ENCODE peak calls at places on chromosomes 13 and 19, in eight cellular contexts. P is GM04503; B is Ammon's horn; H is aorta; G is stimulated activated CD8-positive, alpha-beta memory T cell treated with anti-CD3 and anti-CD28 coated beads, Interleukin-7, amount 100 ng/mL, for 48 hours; O is stimulated activated CD4-positive, alpha-beta T cell treated with anti-CD3 and anti-CD28 coated beads, Interleukin-15, amount 100 ng/mL, for 1 hour; Z is Calu3; L is stromal cell of bone marrow. N is an unnamed sample.

GRCh38 chr19:10858204-10858828 is 10.1 kb downstream of the C19orf38 start:
- DNase-seq in B (no peak), L (no peak), O (no peak), G (peak), P (no peak), H (no peak), Z (no peak), N (no peak)

GRCh38 chr13:110636053-110636475 is 20.7 kb downstream of the NAXD start:
- DNase-seq in Z (no peak), P (no peak), L (no peak), O (no peak), B (no peak), G (no peak), H (no peak), N (no peak)

GRCh38 chr19:53947624-53948023 is 15.1 kb upstream of the CACNG8 start:
- DNase-seq in H (peak), B (no peak), G (no peak), P (no peak), Z (peak), O (no peak), L (no peak), N (no peak)

GRCh38 chr13:97883356-97883755 is 70.1 kb upstream of the IPO5 start:
- DNase-seq in B (no peak), Z (no peak), L (no peak), G (no peak), P (no peak), H (no peak), O (no peak), N (no peak)

GRCh38 chr13:50990540-50991506 is 81.2 kb downstream of the RNASEH2B start:
- DNase-seq in H (peak), B (peak), O (no peak), L (peak), Z (no peak), G (no peak), P (peak), N (no peak)

GRCh38 chr19:35986664-35987570 is 8.1 kb upstream of the SDHAF1 start:
- DNase-seq in G (no peak), H (no peak), B (peak), L (no peak), O (no peak), P (no peak), Z (peak), N (no peak)

GRCh38 chr13:50129065-50129922 is 114.0 kb downstream of the KCNRG start:
- DNase-seq in B (no peak), L (no peak), Z (no peak), H (no peak), G (no peak), O (no peak), P (no peak), N (no peak)

GRCh38 chr19:11179716-11180297 is 17.5 kb downstream of the KANK2 start:
- DNase-seq in H (peak), O (no peak), P (no peak), Z (no peak), B (no peak), L (no peak), G (no peak), N (no peak)

GRCh38 chr19:50195224-50195623 is 8.2 kb upstream of the MYH14 start:
- DNase-seq in G (no peak), B (no peak), L (no peak), H (no peak), Z (no peak), O (no peak), P (no peak), N (no peak)

GRCh38 chr19:44615529-44616247 is 2.3 kb downstream of the IGSF23 start:
- DNase-seq in O (no peak), G (no peak), L (no peak), Z (no peak), B (no peak), P (no peak), H (no peak), N (no peak)

GRCh38 chr19:49855676-49856573 is 5.0 kb downstream of the PTOV1 start:
- DNase-seq in B (no peak), L (no peak), G (no peak), O (no peak), H (no peak), Z (peak), P (no peak), N (no peak)

GRCh38 chr19:46211201-46211881 is 18.2 kb upstream of the IGFL1 start:
- DNase-seq in Z (peak), O (no peak), P (no peak), L (no peak), B (no peak), H (peak), G (no peak), N (no peak)

GRCh38 chr13:30796132-30796832 is 60.9 kb downstream of the ALOX5AP start:
- DNase-seq in P (peak), H (no peak), G (no peak), L (no peak), O (no peak), B (no peak), Z (peak), N (no peak)

GRCh38 chr19:17686027-17686511 is 2.1 kb downstream of the UNC13A start:
- DNase-seq in Z (no peak), B (peak), O (no peak), H (no peak), G (no peak), P (no peak), L (no peak), N (no peak)

GRCh38 chr13:60591348-60591747 is 194.3 kb downstream of the TDRD3 start:
- DNase-seq in L (peak), G (no peak), B (peak), Z (no peak), P (peak), O (no peak), H (no peak), N (no peak)

GRCh38 chr19:51422053-51422448 is 4.6 kb upstream of the SIGLEC10 start:
- DNase-seq in P (no peak), O (peak), B (peak), L (peak), G (peak), H (peak), Z (peak), N (peak)

GRCh38 chr19:48396010-48396870 is 2.8 kb downstream of the GRIN2D start:
- DNase-seq in B (no peak), P (no peak), Z (no peak), G (no peak), H (no peak), L (no peak), O (no peak), N (no peak)

GRCh38 chr13:93687261-93687660 is 460.7 kb downstream of the GPC6 start:
- DNase-seq in L (peak), P (no peak), B (no peak), H (no peak), G (no peak), Z (no peak), O (no peak), N (no peak)

GRCh38 chr13:44011036-44011435 is 131.3 kb downstream of the LACC1 start:
- DNase-seq in L (no peak), P (no peak), B (no peak), G (no peak), Z (no peak), O (no peak), H (no peak), N (no peak)

GRCh38 chr13:62919491-62919890 is 1503.8 kb upstream of the PCDH20 start:
- DNase-seq in L (no peak), Z (no peak), G (no peak), P (no peak), H (no peak), O (no peak), B (no peak), N (no peak)

GRCh38 chr19:5364674-5365073 is 24.1 kb upstream of the PTPRS start:
- DNase-seq in G (no peak), P (no peak), L (no peak), B (no peak), Z (no peak), H (no peak), O (no peak), N (no peak)

N was measured in NCI-H1048.